ENCODE peak calls at places on chromosome 9, in nine cellular contexts. D is OCI-LY7, M is gastrocnemius medialis, Z is adrenal gland, P is psoas muscle, Y is body of pancreas, O is tibial nerve, U is ovary, S is A549. C is an unnamed sample.

GRCh38 chr9:36150529-36151305 is 14.2 kb downstream of the GLIPR2 start:
- DNase-seq in D (no peak), M (no peak), Z (no peak), P (peak; percentile 8), Y (no peak), O (no peak), U (peak; percentile 31), S (no peak), C (no peak)

GRCh38 chr9:18531127-18531526 is 57.2 kb downstream of the ADAMTSL1 start:
- DNase-seq in D (no peak), M (no peak), Z (peak; percentile 43), P (no peak), Y (no peak), O (no peak), U (no peak), S (no peak), C (no peak)

GRCh38 chr9:133681658-133682306 is 45.6 kb downstream of the DBH start:
- DNase-seq in D (no peak), M (no peak), Z (no peak), P (peak; percentile 45), Y (no peak), O (no peak), U (no peak), S (no peak), C (no peak)

GRCh38 chr9:137837345-137838278 is 40.0 kb upstream of the CACNA1B start:
- DNase-seq in D (no peak), M (no peak), Z (no peak), P (no peak), Y (no peak), O (no peak), U (no peak), S (no peak), C (no peak)

GRCh38 chr9:68530618-68531017 is 10.1 kb downstream of the TMEM252 start:
- DNase-seq in D (no peak), M (peak; percentile 86), Z (peak; percentile 82), P (peak; percentile 79), Y (peak; percentile 53), O (peak; percentile 2), U (peak; percentile 33), S (peak; percentile 18), C (peak; percentile 87)

GRCh38 chr9:95005276-95006141 is 279.0 kb downstream of the AOPEP start:
- DNase-seq in D (no peak), M (no peak), Z (peak; percentile 30), P (no peak), Y (no peak), O (no peak), U (peak; percentile 50), S (peak; percentile 68), C (no peak)

GRCh38 chr9:11204521-11204920 is 591.7 kb upstream of the PTPRD start:
- DNase-seq in D (no peak), M (no peak), Z (no peak), P (no peak), Y (peak; percentile 14), O (no peak), U (no peak), S (no peak), C (no peak)

GRCh38 chr9:136412912-136413420 is 2.5 kb downstream of the PMPCA start:
- DNase-seq in D (no peak), M (no peak), Z (no peak), P (peak; percentile 49), Y (no peak), O (no peak), U (no peak), S (no peak), C (no peak)

GRCh38 chr9:136399176-136400037 is 563 bp downstream of the SNAPC4 start:
- DNase-seq in D (peak; percentile 44), M (no peak), Z (no peak), P (peak; percentile 55), Y (peak; percentile 29), O (no peak), U (peak; percentile 43), S (no peak), C (no peak)

GRCh38 chr9:115042781-115043509 is 75.0 kb downstream of the TNC start:
- DNase-seq in D (no peak), M (no peak), Z (no peak), P (no peak), Y (no peak), O (no peak), U (no peak), S (no peak), C (no peak)

GRCh38 chr9:115043632-115044031 is 74.3 kb downstream of the TNC start:
- DNase-seq in D (no peak), M (no peak), Z (no peak), P (no peak), Y (no peak), O (no peak), U (no peak), S (no peak), C (no peak)

GRCh38 chr9:115046199-115046598 is 71.8 kb downstream of the TNC start:
- DNase-seq in D (no peak), M (no peak), Z (no peak), P (no peak), Y (no peak), O (no peak), U (no peak), S (no peak), C (no peak)

GRCh38 chr9:115050002-115050490 is 67.9 kb downstream of the TNC start:
- DNase-seq in D (no peak), M (no peak), Z (no peak), P (no peak), Y (no peak), O (no peak), U (no peak), S (no peak), C (no peak)

GRCh38 chr9:115046786-115047185 is 71.2 kb downstream of the TNC start:
- DNase-seq in D (no peak), M (no peak), Z (no peak), P (no peak), Y (no peak), O (no peak), U (no peak), S (no peak), C (no peak)
- H3K27ac ChIP-seq in D (no peak overlapping the region), M (no peak overlapping the region), Z (no peak overlapping the region), P (no peak overlapping the region), Y (no peak overlapping the region), O (no peak overlapping the region), U (no peak overlapping the region), S (no peak overlapping the region), C (no peak overlapping the region)

DNA sequence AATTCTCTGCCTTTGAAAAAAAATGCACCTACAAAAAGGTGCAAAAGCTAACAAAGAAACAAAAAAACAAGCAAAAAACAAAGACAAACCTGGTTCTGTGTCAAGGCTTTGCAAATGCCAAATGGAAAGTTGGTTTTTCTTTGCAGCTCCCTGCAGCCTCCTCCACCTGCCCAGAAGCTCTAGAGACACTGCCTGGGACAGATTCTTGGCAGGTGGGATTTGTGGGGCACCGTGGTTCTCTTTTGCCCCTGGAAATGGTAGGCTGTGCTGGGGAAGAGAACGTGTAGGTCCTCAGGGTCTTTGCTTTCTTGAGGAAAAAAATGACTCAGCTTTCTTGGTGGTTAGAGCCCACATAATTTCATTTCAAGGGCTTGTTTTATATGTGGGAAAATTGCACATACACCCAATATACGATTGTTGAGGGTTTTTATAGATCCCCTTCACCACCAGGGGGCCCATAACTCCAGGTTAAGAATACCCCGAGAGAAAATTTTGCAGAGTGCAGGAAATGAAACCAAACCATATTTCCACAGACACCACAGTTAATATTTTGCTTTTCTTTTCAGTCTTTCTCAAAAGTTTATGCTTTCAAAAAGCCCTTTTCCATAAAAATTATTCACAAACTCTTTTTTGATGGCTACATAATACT is 58.7 kb downstream of the NXNL2 start:
- DNase-seq in D (peak; percentile 71), M (no peak), Z (peak; percentile 73), P (no peak), Y (peak; percentile 68), O (peak; percentile 87), U (peak; percentile 37), S (peak; percentile 57), C (no peak)
- H3K4me3 ChIP-seq in D (no peak overlapping the region), M (no peak overlapping the region), Z (no peak overlapping the region), P (no peak overlapping the region), Y (no peak overlapping the region), O (no peak overlapping the region), U (no peak overlapping the region), S (no peak overlapping the region), C (no peak overlapping the region)

DNA sequence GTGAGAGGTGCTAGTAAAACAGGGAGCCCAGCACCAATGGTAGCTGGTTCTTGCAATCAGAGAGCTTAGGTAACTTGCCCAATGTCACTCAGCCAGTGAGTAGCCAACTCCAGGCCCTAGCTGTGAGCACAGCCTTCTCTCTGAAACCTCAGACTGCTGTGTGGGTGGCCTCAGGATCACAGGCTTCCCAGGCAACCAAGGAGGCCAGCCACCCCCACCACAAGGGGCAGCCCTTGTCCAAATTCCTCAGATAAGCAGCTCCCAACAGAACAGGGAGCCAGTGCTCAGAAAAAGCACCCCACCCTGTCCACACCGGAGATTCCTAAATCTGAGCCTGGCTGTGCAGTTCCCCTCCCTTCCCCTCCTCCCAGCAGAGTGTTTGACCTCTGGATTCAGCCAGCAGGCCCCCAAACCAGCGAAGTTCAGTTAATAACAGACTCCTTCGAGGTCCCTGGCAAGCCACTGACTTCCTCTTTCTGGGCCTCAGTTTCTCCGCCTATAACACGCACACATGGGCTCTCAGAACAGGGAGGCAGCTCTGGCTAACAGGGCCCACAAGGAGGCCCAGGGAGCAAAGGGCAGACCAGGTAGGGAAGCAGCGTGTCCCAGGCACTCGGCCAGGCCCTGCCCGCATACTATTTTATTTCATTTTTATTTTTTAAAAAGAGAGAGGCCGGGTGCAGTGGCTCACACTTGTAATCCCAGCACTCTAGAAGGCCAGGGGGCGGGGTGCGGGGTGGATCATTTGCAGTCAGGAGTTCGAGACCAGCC is 2.7 kb downstream of the EEIG1 start:
- DNase-seq in D (no peak), M (no peak), Z (peak; percentile 61), P (peak; percentile 43), Y (peak; percentile 67), O (peak; percentile 53), U (peak; percentile 68), S (peak; percentile 65), C (peak; percentile 87)
- TF ChIP-seq CTCF in D (peak; percentile 25), M (no peak), Z (no peak), P (no peak), Y (peak; percentile 20), O (peak; percentile 46), U (no peak), S (no peak), C (no peak)

GRCh38 chr9:33988219-33988890 is 60.3 kb downstream of the UBAP2 start:
- DNase-seq in D (no peak), M (no peak), Z (no peak), P (no peak), Y (no peak), O (no peak), U (no peak), S (no peak), C (no peak)

GRCh38 chr9:33995449-33995848 is 53.2 kb downstream of the UBAP2 start:
- DNase-seq in D (no peak), M (no peak), Z (no peak), P (no peak), Y (no peak), O (no peak), U (no peak), S (no peak), C (no peak)

GRCh38 chr9:33993104-33993503 is 55.6 kb downstream of the UBAP2 start:
- DNase-seq in D (no peak), M (no peak), Z (no peak), P (no peak), Y (no peak), O (no peak), U (no peak), S (no peak), C (no peak)

DNA sequence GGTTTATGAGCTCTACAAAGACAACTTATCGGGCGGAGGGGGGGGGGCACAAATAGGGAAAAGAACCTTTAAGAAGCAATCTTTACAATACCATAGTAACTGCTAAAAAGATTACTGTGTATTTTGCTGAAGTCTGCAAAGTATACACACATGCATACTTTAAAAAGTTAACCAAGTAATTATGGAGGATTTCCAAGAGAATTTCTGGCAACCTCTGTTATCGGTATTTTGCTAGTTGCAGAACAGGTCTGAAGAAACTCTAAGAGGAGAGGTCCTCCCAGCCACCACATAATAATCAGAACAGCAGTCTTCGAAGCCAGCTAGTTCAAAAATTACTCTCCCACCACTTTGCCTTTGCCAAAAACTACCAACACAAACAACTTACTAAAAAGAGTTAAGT is 56.1 kb downstream of the UBAP2 start:
- DNase-seq in D (no peak), M (no peak), Z (no peak), P (no peak), Y (no peak), O (no peak), U (no peak), S (no peak), C (no peak)
- H3K27ac ChIP-seq in D (no peak overlapping the region), M (no peak overlapping the region), Z (no peak overlapping the region), P (no peak overlapping the region), Y (peak overlapping the region; percentile 5), O (no peak overlapping the region), U (no peak overlapping the region), S (no peak overlapping the region), C (no peak overlapping the region)